ENCODE peak calls at places on chromosomes 13 and 19, in nine cellular contexts. One of them, this sample, is unnamed.

GRCh38 chr19:47021536-47022139 is 2.0 kb downstream of the NPAS1 start:
- DNase-seq in A673: no peak
- DNase-seq in left ventricle myocardium inferior: no peak
- DNase-seq in IMR-90: no peak
- DNase-seq in glutamatergic neuron: peak
- DNase-seq in progenitor cell of endocrine pancreas: no peak
- DNase-seq in CD8-positive, alpha-beta T cell: no peak
- DNase-seq in lower leg skin: no peak
- DNase-seq in cardiac muscle cell: no peak
- DNase-seq in this sample: no peak

GRCh38 chr13:42602910-42603309 is 29.0 kb downstream of the TNFSF11 start:
- DNase-seq in A673: no peak
- DNase-seq in left ventricle myocardium inferior: no peak
- DNase-seq in IMR-90: no peak
- DNase-seq in glutamatergic neuron: no peak
- DNase-seq in progenitor cell of endocrine pancreas: no peak
- DNase-seq in CD8-positive, alpha-beta T cell: no peak
- DNase-seq in lower leg skin: no peak
- DNase-seq in cardiac muscle cell: no peak
- DNase-seq in this sample: peak

GRCh38 chr13:110714798-110715394 is 1.4 kb downstream of the ING1 start:
- DNase-seq in A673: peak
- DNase-seq in left ventricle myocardium inferior: peak
- DNase-seq in IMR-90: peak
- DNase-seq in glutamatergic neuron: peak
- DNase-seq in progenitor cell of endocrine pancreas: peak
- DNase-seq in CD8-positive, alpha-beta T cell: peak
- DNase-seq in lower leg skin: peak
- DNase-seq in cardiac muscle cell: peak
- DNase-seq in this sample: no peak

GRCh38 chr13:98252931-98253470 is 75.9 kb upstream of the RNF113B start:
- DNase-seq in A673: peak
- DNase-seq in left ventricle myocardium inferior: no peak
- DNase-seq in IMR-90: peak
- DNase-seq in glutamatergic neuron: no peak
- DNase-seq in progenitor cell of endocrine pancreas: no peak
- DNase-seq in CD8-positive, alpha-beta T cell: no peak
- DNase-seq in lower leg skin: no peak
- DNase-seq in cardiac muscle cell: no peak
- DNase-seq in this sample: no peak

GRCh38 chr19:963401-964022 is 20.6 kb upstream of the WDR18 start:
- DNase-seq in A673: no peak
- DNase-seq in left ventricle myocardium inferior: no peak
- DNase-seq in IMR-90: no peak
- DNase-seq in glutamatergic neuron: no peak
- DNase-seq in progenitor cell of endocrine pancreas: no peak
- DNase-seq in CD8-positive, alpha-beta T cell: no peak
- DNase-seq in lower leg skin: no peak
- DNase-seq in cardiac muscle cell: no peak
- DNase-seq in this sample: no peak

GRCh38 chr19:50695251-50696064 is 24.1 kb downstream of the SHANK1 start:
- DNase-seq in A673: peak
- DNase-seq in left ventricle myocardium inferior: no peak
- DNase-seq in IMR-90: no peak
- DNase-seq in glutamatergic neuron: peak
- DNase-seq in progenitor cell of endocrine pancreas: peak
- DNase-seq in CD8-positive, alpha-beta T cell: no peak
- DNase-seq in lower leg skin: no peak
- DNase-seq in cardiac muscle cell: peak
- DNase-seq in this sample: peak

GRCh38 chr19:41409288-41409687 is 11.7 kb downstream of the BCKDHA start:
- DNase-seq in A673: no peak
- DNase-seq in left ventricle myocardium inferior: no peak
- DNase-seq in IMR-90: peak
- DNase-seq in glutamatergic neuron: no peak
- DNase-seq in progenitor cell of endocrine pancreas: no peak
- DNase-seq in CD8-positive, alpha-beta T cell: no peak
- DNase-seq in lower leg skin: no peak
- DNase-seq in cardiac muscle cell: peak
- DNase-seq in this sample: no peak

GRCh38 chr13:90622547-90622946 is 724.9 kb upstream of the MIR17HG start:
- DNase-seq in A673: no peak
- DNase-seq in left ventricle myocardium inferior: no peak
- DNase-seq in IMR-90: no peak
- DNase-seq in glutamatergic neuron: no peak
- DNase-seq in progenitor cell of endocrine pancreas: no peak
- DNase-seq in CD8-positive, alpha-beta T cell: no peak
- DNase-seq in lower leg skin: no peak
- DNase-seq in cardiac muscle cell: no peak
- DNase-seq in this sample: no peak

GRCh38 chr19:6590458-6591319 is at the start of gene CD70:
- DNase-seq in A673: peak
- DNase-seq in left ventricle myocardium inferior: no peak
- DNase-seq in IMR-90: no peak
- DNase-seq in glutamatergic neuron: peak
- DNase-seq in progenitor cell of endocrine pancreas: no peak
- DNase-seq in CD8-positive, alpha-beta T cell: peak
- DNase-seq in lower leg skin: peak
- DNase-seq in cardiac muscle cell: peak
- DNase-seq in this sample: peak

GRCh38 chr19:7293795-7294570 is at the start of gene INSR:
- DNase-seq in A673: peak
- DNase-seq in left ventricle myocardium inferior: peak
- DNase-seq in IMR-90: peak
- DNase-seq in glutamatergic neuron: peak
- DNase-seq in progenitor cell of endocrine pancreas: peak
- DNase-seq in CD8-positive, alpha-beta T cell: peak
- DNase-seq in lower leg skin: peak
- DNase-seq in cardiac muscle cell: peak
- DNase-seq in this sample: peak

GRCh38 chr19:18415177-18415867 is 3.9 kb upstream of the SSBP4 start:
- DNase-seq in A673: peak
- DNase-seq in left ventricle myocardium inferior: peak
- DNase-seq in IMR-90: peak
- DNase-seq in glutamatergic neuron: no peak
- DNase-seq in progenitor cell of endocrine pancreas: no peak
- DNase-seq in CD8-positive, alpha-beta T cell: no peak
- DNase-seq in lower leg skin: peak
- DNase-seq in cardiac muscle cell: no peak
- DNase-seq in this sample: no peak

GRCh38 chr19:20072936-20073335 is 4.9 kb upstream of the ZNF90 start:
- DNase-seq in A673: no peak
- DNase-seq in left ventricle myocardium inferior: no peak
- DNase-seq in IMR-90: no peak
- DNase-seq in glutamatergic neuron: no peak
- DNase-seq in progenitor cell of endocrine pancreas: no peak
- DNase-seq in CD8-positive, alpha-beta T cell: no peak
- DNase-seq in lower leg skin: no peak
- DNase-seq in cardiac muscle cell: no peak
- DNase-seq in this sample: no peak

GRCh38 chr19:20079487-20079886 is 1.7 kb downstream of the ZNF90 start:
- DNase-seq in A673: no peak
- DNase-seq in left ventricle myocardium inferior: no peak
- DNase-seq in IMR-90: no peak
- DNase-seq in glutamatergic neuron: no peak
- DNase-seq in progenitor cell of endocrine pancreas: no peak
- DNase-seq in CD8-positive, alpha-beta T cell: no peak
- DNase-seq in lower leg skin: no peak
- DNase-seq in cardiac muscle cell: no peak
- DNase-seq in this sample: no peak

GRCh38 chr19:20078696-20079095 is 896 bp downstream of the ZNF90 start:
- DNase-seq in A673: no peak
- DNase-seq in left ventricle myocardium inferior: peak
- DNase-seq in IMR-90: peak
- DNase-seq in glutamatergic neuron: peak
- DNase-seq in progenitor cell of endocrine pancreas: no peak
- DNase-seq in CD8-positive, alpha-beta T cell: no peak
- DNase-seq in lower leg skin: peak
- DNase-seq in cardiac muscle cell: peak
- DNase-seq in this sample: no peak

DNA sequence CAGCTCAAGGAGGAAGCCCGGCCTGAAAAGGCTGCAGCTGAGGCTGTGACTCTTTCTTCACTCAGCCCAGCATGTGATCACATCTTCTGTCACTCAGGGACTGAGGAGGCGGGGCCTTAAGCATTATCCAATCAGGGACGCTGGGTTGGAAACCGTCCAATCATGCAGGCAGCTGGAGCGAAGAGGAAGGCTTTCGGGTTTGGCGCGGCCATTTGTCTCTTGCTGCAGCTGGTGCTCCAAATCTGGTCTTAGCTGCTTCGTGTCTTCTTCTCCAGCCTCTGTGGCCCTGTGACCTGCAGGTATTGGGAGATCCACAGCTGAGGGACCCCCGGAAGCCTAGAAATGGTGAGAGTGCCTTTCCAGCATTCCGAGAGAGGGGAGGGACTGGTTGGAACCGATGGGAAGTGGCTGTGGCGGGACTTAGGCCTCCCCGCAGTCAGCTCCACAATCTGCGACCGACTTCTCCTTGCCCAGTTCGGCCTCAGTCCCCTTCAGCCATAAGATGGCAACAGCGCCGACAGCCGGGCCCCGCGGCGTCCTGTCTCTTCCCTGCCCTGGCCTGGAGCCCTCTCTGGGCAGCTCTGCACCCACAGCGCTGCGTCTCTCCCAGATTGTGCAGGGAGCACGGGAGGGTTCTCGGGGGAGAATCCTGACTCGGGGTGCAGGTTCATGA is at the start of gene ZNF90:
- DNase-seq in A673: peak
- DNase-seq in left ventricle myocardium inferior: peak
- DNase-seq in IMR-90: peak
- DNase-seq in glutamatergic neuron: peak
- DNase-seq in progenitor cell of endocrine pancreas: peak
- DNase-seq in CD8-positive, alpha-beta T cell: peak
- DNase-seq in lower leg skin: peak
- DNase-seq in cardiac muscle cell: peak
- DNase-seq in this sample: peak
- TF ChIP-seq CTCF in A673: no peak
- TF ChIP-seq CTCF in left ventricle myocardium inferior: no peak
- TF ChIP-seq CTCF in IMR-90: peak
- TF ChIP-seq CTCF in glutamatergic neuron: no peak
- TF ChIP-seq CTCF in progenitor cell of endocrine pancreas: peak
- TF ChIP-seq CTCF in CD8-positive, alpha-beta T cell: no peak
- TF ChIP-seq CTCF in lower leg skin: no peak
- TF ChIP-seq CTCF in cardiac muscle cell: no peak
- TF ChIP-seq CTCF in this sample: no peak

DNA sequence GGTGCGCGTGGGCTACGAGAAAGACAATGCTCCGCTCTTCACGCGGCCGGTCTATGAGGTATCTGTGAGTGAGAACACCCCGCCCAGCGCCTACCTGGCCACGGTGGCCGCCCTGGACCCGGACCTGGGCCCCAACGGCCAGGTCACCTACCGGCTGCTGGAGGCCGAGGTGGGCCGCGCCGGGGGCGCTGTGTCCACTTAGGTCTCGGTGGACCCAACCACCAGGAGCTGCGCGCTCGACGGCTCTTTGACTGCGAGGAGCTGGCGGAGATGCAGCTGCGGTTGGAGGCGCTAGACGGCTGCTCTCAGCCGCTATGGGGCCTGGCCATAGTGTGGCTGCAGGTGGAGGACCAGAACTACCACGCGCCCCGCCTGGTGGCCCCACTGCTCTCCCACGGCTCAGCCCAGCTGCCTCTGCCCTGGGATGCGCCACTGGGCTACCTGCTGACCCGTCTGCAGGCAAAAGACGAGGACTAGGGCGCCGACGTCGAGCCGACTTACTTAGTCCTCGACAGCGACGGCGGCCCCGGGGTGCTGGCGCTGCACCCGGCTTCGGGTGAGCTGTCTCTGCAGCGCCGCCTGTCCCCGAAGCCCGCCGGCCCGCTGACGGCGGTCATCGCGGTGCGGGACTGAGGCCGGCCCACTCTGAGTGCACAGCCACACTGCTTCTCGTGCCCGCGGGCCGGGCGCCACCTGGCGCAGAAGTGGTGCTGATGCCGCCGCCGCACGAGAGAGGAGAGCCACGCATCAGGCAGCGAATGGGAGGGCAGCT is 173.0 kb downstream of the OLFM4 start:
- DNase-seq in A673: peak
- DNase-seq in left ventricle myocardium inferior: peak
- DNase-seq in IMR-90: no peak
- DNase-seq in glutamatergic neuron: peak
- DNase-seq in progenitor cell of endocrine pancreas: peak
- DNase-seq in CD8-positive, alpha-beta T cell: no peak
- DNase-seq in lower leg skin: peak
- DNase-seq in cardiac muscle cell: peak
- DNase-seq in this sample: peak
- TF ChIP-seq CTCF in A673: peak
- TF ChIP-seq CTCF in left ventricle myocardium inferior: peak
- TF ChIP-seq CTCF in IMR-90: no peak
- TF ChIP-seq CTCF in glutamatergic neuron: peak
- TF ChIP-seq CTCF in progenitor cell of endocrine pancreas: peak
- TF ChIP-seq CTCF in CD8-positive, alpha-beta T cell: no peak
- TF ChIP-seq CTCF in lower leg skin: no peak
- TF ChIP-seq CTCF in cardiac muscle cell: peak
- TF ChIP-seq CTCF in this sample: no peak

GRCh38 chr19:13873776-13874515 is 3.0 kb upstream of the NANOS3 start:
- DNase-seq in A673: no peak
- DNase-seq in left ventricle myocardium inferior: no peak
- DNase-seq in IMR-90: no peak
- DNase-seq in glutamatergic neuron: no peak
- DNase-seq in progenitor cell of endocrine pancreas: no peak
- DNase-seq in CD8-positive, alpha-beta T cell: no peak
- DNase-seq in lower leg skin: no peak
- DNase-seq in cardiac muscle cell: no peak
- DNase-seq in this sample: no peak

GRCh38 chr19:13875824-13876223 is 1.1 kb upstream of the NANOS3 start:
- DNase-seq in A673: no peak
- DNase-seq in left ventricle myocardium inferior: no peak
- DNase-seq in IMR-90: no peak
- DNase-seq in glutamatergic neuron: no peak
- DNase-seq in progenitor cell of endocrine pancreas: no peak
- DNase-seq in CD8-positive, alpha-beta T cell: no peak
- DNase-seq in lower leg skin: no peak
- DNase-seq in cardiac muscle cell: no peak
- DNase-seq in this sample: no peak

GRCh38 chr19:13872339-13872694 is 4.6 kb upstream of the NANOS3 start:
- DNase-seq in A673: no peak
- DNase-seq in left ventricle myocardium inferior: no peak
- DNase-seq in IMR-90: no peak
- DNase-seq in glutamatergic neuron: no peak
- DNase-seq in progenitor cell of endocrine pancreas: no peak
- DNase-seq in CD8-positive, alpha-beta T cell: no peak
- DNase-seq in lower leg skin: no peak
- DNase-seq in cardiac muscle cell: no peak
- DNase-seq in this sample: no peak

GRCh38 chr19:13869324-13869723 is 7.6 kb upstream of the NANOS3 start:
- DNase-seq in A673: no peak
- DNase-seq in left ventricle myocardium inferior: no peak
- DNase-seq in IMR-90: no peak
- DNase-seq in glutamatergic neuron: no peak
- DNase-seq in progenitor cell of endocrine pancreas: no peak
- DNase-seq in CD8-positive, alpha-beta T cell: no peak
- DNase-seq in lower leg skin: no peak
- DNase-seq in cardiac muscle cell: no peak
- DNase-seq in this sample: no peak

GRCh38 chr19:13872695-13873389 is 4.1 kb upstream of the NANOS3 start:
- DNase-seq in A673: peak
- DNase-seq in left ventricle myocardium inferior: no peak
- DNase-seq in IMR-90: no peak
- DNase-seq in glutamatergic neuron: no peak
- DNase-seq in progenitor cell of endocrine pancreas: no peak
- DNase-seq in CD8-positive, alpha-beta T cell: no peak
- DNase-seq in lower leg skin: no peak
- DNase-seq in cardiac muscle cell: peak
- DNase-seq in this sample: peak
- TF ChIP-seq CTCF in A673: peak
- TF ChIP-seq CTCF in left ventricle myocardium inferior: peak
- TF ChIP-seq CTCF in IMR-90: no peak
- TF ChIP-seq CTCF in glutamatergic neuron: no peak
- TF ChIP-seq CTCF in progenitor cell of endocrine pancreas: peak
- TF ChIP-seq CTCF in CD8-positive, alpha-beta T cell: peak
- TF ChIP-seq CTCF in lower leg skin: no peak
- TF ChIP-seq CTCF in cardiac muscle cell: peak
- TF ChIP-seq CTCF in this sample: peak

GRCh38 chr13:65656740-65657329 is 1573.3 kb downstream of the PCDH9 start:
- DNase-seq in A673: peak
- DNase-seq in left ventricle myocardium inferior: no peak
- DNase-seq in IMR-90: peak
- DNase-seq in glutamatergic neuron: no peak
- DNase-seq in progenitor cell of endocrine pancreas: no peak
- DNase-seq in CD8-positive, alpha-beta T cell: no peak
- DNase-seq in lower leg skin: no peak
- DNase-seq in cardiac muscle cell: no peak
- DNase-seq in this sample: no peak
- TF ChIP-seq CTCF in A673: peak
- TF ChIP-seq CTCF in left ventricle myocardium inferior: peak
- TF ChIP-seq CTCF in IMR-90: peak
- TF ChIP-seq CTCF in glutamatergic neuron: peak
- TF ChIP-seq CTCF in progenitor cell of endocrine pancreas: peak
- TF ChIP-seq CTCF in CD8-positive, alpha-beta T cell: no peak
- TF ChIP-seq CTCF in lower leg skin: no peak
- TF ChIP-seq CTCF in cardiac muscle cell: peak
- TF ChIP-seq CTCF in this sample: no peak